ENCODE peak calls at places on chromosomes 11 and 22, in ten cellular contexts. L is heart right ventricle; G is lung; N is DND-41; M is iPS DF 6.9; V is tibial artery; K is osteoblast; Q is cardiac muscle cell; B is CD8-positive, alpha-beta memory T cell; H is CD8-positive, alpha-beta T cell. A is an unnamed sample.

GRCh38 chr11:44110231-44110679 is 14.8 kb downstream of the EXT2 start:
- DNase-seq in L (peak; percentile 82), G (peak; percentile 43), N (peak; percentile 65), M (no peak), V (no peak), K (no peak), Q (peak; percentile 63), B (peak; percentile 33), H (peak; percentile 61), A (peak; percentile 40)

GRCh38 chr11:64294665-64295289 is 3.7 kb downstream of the KCNK4 start:
- DNase-seq in L (no peak), G (no peak), N (no peak), M (no peak), V (no peak), K (peak; percentile 94), Q (peak; percentile 52), B (no peak), H (no peak), A (no peak)

GRCh38 chr11:102986815-102987214 is 31.3 kb upstream of the MMP13 start:
- DNase-seq in L (no peak), G (no peak), N (no peak), M (no peak), V (no peak), K (no peak), Q (no peak), B (no peak), H (no peak), A (no peak)

GRCh38 chr11:90237004-90237403 is 14.2 kb upstream of the CHORDC1 start:
- DNase-seq in L (no peak), G (no peak), N (no peak), M (no peak), V (no peak), K (no peak), Q (no peak), B (no peak), H (no peak), A (no peak)

GRCh38 chr11:75424396-75424795 is 8.6 kb downstream of the KLHL35 start:
- DNase-seq in L (peak; percentile 39), G (no peak), N (no peak), M (no peak), V (no peak), K (peak; percentile 70), Q (no peak), B (no peak), H (no peak), A (no peak)

GRCh38 chr22:46799626-46800025 is 37.2 kb downstream of the TBC1D22A start:
- DNase-seq in L (no peak), G (no peak), N (no peak), M (no peak), V (peak; percentile 39), K (no peak), Q (no peak), B (no peak), H (no peak), A (no peak)

GRCh38 chr11:6548121-6548520 is 51.0 kb downstream of the DNHD1 start:
- DNase-seq in L (no peak), G (no peak), N (no peak), M (no peak), V (no peak), K (peak; percentile 62), Q (no peak), B (no peak), H (no peak), A (no peak)

GRCh38 chr22:27456696-27457503 is 344.7 kb downstream of the MN1 start:
- DNase-seq in L (no peak), G (no peak), N (no peak), M (no peak), V (no peak), K (peak; percentile 90), Q (peak; percentile 83), B (no peak), H (no peak), A (no peak)

GRCh38 chr11:125123947-125124633 is 12.7 kb upstream of the TMEM218 start:
- DNase-seq in L (peak; percentile 49), G (peak; percentile 60), N (peak; percentile 46), M (peak; percentile 43), V (peak; percentile 71), K (no peak), Q (peak; percentile 66), B (peak; percentile 15), H (peak; percentile 33), A (no peak)

GRCh38 chr11:64649304-64649703 is 58.3 kb downstream of the SLC22A12 start:
- DNase-seq in L (no peak), G (no peak), N (peak; percentile 15), M (no peak), V (no peak), K (peak; percentile 88), Q (peak; percentile 51), B (no peak), H (no peak), A (no peak)

GRCh38 chr11:69367211-69367964 is 73.4 kb downstream of the MYEOV start:
- DNase-seq in L (peak; percentile 1), G (peak; percentile 26), N (no peak), M (no peak), V (peak; percentile 25), K (no peak), Q (no peak), B (no peak), H (peak; percentile 7), A (no peak)

GRCh38 chr11:1568451-1568911 is 3.6 kb downstream of the DUSP8 start:
- DNase-seq in L (no peak), G (no peak), N (peak; percentile 35), M (no peak), V (no peak), K (peak; percentile 67), Q (no peak), B (peak; percentile 72), H (peak; percentile 53), A (no peak)

GRCh38 chr11:103013426-103013825 is 57.9 kb upstream of the MMP13 start:
- DNase-seq in L (no peak), G (no peak), N (no peak), M (no peak), V (no peak), K (peak; percentile 3), Q (no peak), B (no peak), H (no peak), A (no peak)

GRCh38 chr22:22035771-22036314 is 53.3 kb upstream of the TOP3B start:
- DNase-seq in L (no peak), G (no peak), N (no peak), M (no peak), V (no peak), K (no peak), Q (no peak), B (no peak), H (no peak), A (no peak)

GRCh38 chr11:23866641-23867040 is 630.2 kb upstream of the LUZP2 start:
- DNase-seq in L (no peak), G (no peak), N (no peak), M (no peak), V (no peak), K (no peak), Q (no peak), B (no peak), H (no peak), A (no peak)

GRCh38 chr11:35272391-35272821 is 133.4 kb downstream of the CD44 start:
- DNase-seq in L (no peak), G (no peak), N (no peak), M (no peak), V (no peak), K (no peak), Q (no peak), B (peak; percentile 21), H (peak; percentile 33), A (peak; percentile 19)

DNA sequence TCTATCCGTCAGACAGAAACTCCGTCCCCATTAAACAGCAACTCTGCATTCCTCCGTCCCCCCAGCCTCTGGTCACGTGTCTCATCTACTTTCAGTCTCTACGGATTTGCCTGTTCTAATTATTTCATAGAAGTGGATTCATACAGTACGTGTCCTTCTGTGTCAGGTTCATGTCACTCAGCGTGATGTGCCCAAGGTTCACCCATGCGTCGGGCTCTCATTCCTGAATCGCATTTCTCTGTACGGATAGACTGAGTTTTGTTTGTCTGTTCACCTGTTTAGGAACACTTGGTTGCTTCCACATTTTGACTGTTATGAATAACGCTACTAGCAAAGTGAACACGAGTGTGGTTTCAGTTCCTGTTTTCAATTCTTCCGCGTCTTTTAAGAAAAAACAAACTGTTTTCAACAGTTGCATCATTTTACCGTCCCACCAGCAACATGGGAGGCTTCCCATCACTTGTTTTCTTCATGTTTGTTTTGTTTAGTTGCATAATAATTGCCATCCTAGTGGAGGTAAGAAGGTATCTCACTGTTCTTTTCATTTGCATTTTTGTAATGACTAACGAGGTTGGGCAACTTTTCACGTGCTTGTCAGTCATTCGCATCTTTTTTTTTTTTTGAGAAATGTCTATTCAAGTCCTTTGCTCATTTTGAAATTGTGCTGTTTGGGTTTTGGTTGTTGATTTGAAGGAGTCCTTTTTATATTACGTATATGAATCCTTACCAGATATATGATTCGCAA is 8.9 kb upstream of the NLRP6 start:
- DNase-seq in L (no peak), G (peak; percentile 29), N (peak; percentile 68), M (no peak), V (peak; percentile 60), K (peak; percentile 27), Q (no peak), B (peak; percentile 36), H (peak; percentile 60), A (peak; percentile 95)
- H3K4me3 ChIP-seq in L (no peak overlapping the region), G (peak overlapping the region; percentile 24), N (peak overlapping the region; percentile 27), M (no peak overlapping the region), V (no peak overlapping the region), K (peak overlapping the region; percentile 4), Q (no peak overlapping the region), B (peak overlapping the region; percentile 49), H (peak overlapping the region; percentile 38), A (peak overlapping the region; percentile 59)

DNA sequence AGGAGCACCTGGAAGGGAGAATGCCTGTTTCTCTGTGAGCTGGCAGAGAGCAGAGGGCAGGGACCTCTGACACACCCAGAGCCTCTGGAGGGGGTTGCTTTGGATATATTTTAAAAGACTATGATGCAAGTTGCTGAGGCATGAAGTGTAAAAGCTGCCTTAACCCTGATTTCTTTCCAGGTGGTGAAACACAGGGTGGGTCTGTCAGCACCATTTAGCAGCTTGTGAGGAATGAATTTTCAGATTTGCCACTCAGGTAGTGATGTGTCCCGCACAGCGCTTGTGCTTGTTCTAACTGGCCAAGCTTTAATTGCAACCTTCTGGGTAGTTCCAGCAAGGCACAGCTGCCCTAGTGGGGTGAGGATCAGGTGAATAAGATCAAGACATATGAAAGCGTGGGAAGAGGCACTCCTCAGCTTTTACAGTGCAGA is 90.2 kb downstream of the SWAP70 start:
- DNase-seq in L (no peak), G (no peak), N (no peak), M (no peak), V (no peak), K (no peak), Q (no peak), B (no peak), H (no peak), A (no peak)
- H3K4me1 ChIP-seq in L (peaks cover 52% of the 10 kb centered on the region), G (no peaks in the 10 kb centered on the region), N (peaks cover 17% of the 10 kb centered on the region), M (peaks cover 2% of the 10 kb centered on the region), V (peaks cover 14% of the 10 kb centered on the region), K (peaks cover 58% of the 10 kb centered on the region), Q (peaks cover 10% of the 10 kb centered on the region), B (peaks cover 9% of the 10 kb centered on the region), H (peaks cover 11% of the 10 kb centered on the region), A (peaks cover 7% of the 10 kb centered on the region)

GRCh38 chr11:50379484-50379883 is 346.8 kb downstream of the OR4C45 start:
- DNase-seq in L (no peak), G (no peak), N (no peak), M (no peak), V (no peak), K (no peak), Q (no peak), B (no peak), H (no peak), A (no peak)
- H3K9me3 ChIP-seq in L (peaks cover 26% of the 10 kb centered on the region), G (no peaks in the 10 kb centered on the region), N (peaks cover 50% of the 10 kb centered on the region), M (no peaks in the 10 kb centered on the region), V (peaks cover 44% of the 10 kb centered on the region), K (peaks cover 4% of the 10 kb centered on the region), Q (no peaks in the 10 kb centered on the region), B (peaks cover 6% of the 10 kb centered on the region), H (no peaks in the 10 kb centered on the region), A (peaks cover 29% of the 10 kb centered on the region)

GRCh38 chr22:33044059-33044458 is 14.1 kb downstream of the SYN3 start:
- DNase-seq in L (no peak), G (no peak), N (no peak), M (no peak), V (no peak), K (no peak), Q (no peak), B (no peak), H (no peak), A (no peak)
- H3K4me3 ChIP-seq in L (no peak overlapping the region), G (no peak overlapping the region), N (no peak overlapping the region), M (no peak overlapping the region), V (no peak overlapping the region), K (no peak overlapping the region), Q (no peak overlapping the region), B (no peak overlapping the region), H (no peak overlapping the region), A (no peak overlapping the region)

A was measured in naive thymus-derived CD4-positive, alpha-beta T cell.